ENCODE peak calls at places on chromosomes 13 and 19, in nine cellular contexts. V is lung; P is HFFc6; C is activated CD8-positive, alpha-beta T cell treated with anti-CD3 and anti-CD28 coated beads for 36 hours; Z is right lobe of liver; Q is chondrocyte; X is endodermal cell; K is A673; S is ascending aorta. T is an unnamed sample.

GRCh38 chr13:21738636-21739035 is 67.8 kb downstream of the FGF9 start:
- DNase-seq in V (no peak), P (no peak), C (no peak), Z (no peak), Q (no peak), X (no peak), K (no peak), S (no peak), T (no peak)

GRCh38 chr13:28239374-28239773 is 101.0 kb downstream of the PAN3 start:
- DNase-seq in V (no peak), P (no peak), C (no peak), Z (no peak), Q (no peak), X (no peak), K (peak; percentile 9), S (no peak), T (no peak)

GRCh38 chr19:11451942-11452813 is 16.7 kb downstream of the PRKCSH start:
- DNase-seq in V (no peak), P (no peak), C (peak; percentile 30), Z (no peak), Q (no peak), X (peak; percentile 66), K (peak; percentile 40), S (no peak), T (no peak)

GRCh38 chr19:33297401-33298145 is 4.8 kb downstream of the CEBPA start:
- DNase-seq in V (no peak), P (no peak), C (no peak), Z (peak; percentile 52), Q (peak; percentile 55), X (peak; percentile 48), K (no peak), S (no peak), T (no peak)

GRCh38 chr13:50650936-50651638 is 192.4 kb downstream of the DLEU7 start:
- DNase-seq in V (no peak), P (no peak), C (no peak), Z (no peak), Q (no peak), X (no peak), K (no peak), S (no peak), T (no peak)

GRCh38 chr19:16319466-16319865 is 5.2 kb upstream of the KLF2 start:
- DNase-seq in V (no peak), P (no peak), C (peak; percentile 37), Z (no peak), Q (no peak), X (no peak), K (peak; percentile 44), S (no peak), T (no peak)

GRCh38 chr19:18435848-18436631 is 1.9 kb downstream of the ISYNA1 start:
- DNase-seq in V (no peak), P (no peak), C (no peak), Z (no peak), Q (no peak), X (peak; percentile 51), K (no peak), S (no peak), T (no peak)

GRCh38 chr13:46639033-46639981 is 86.3 kb downstream of the LRCH1 start:
- DNase-seq in V (no peak), P (no peak), C (no peak), Z (no peak), Q (no peak), X (no peak), K (no peak), S (no peak), T (no peak)

GRCh38 chr13:34967851-34968562 is 25.9 kb downstream of the NBEA start:
- DNase-seq in V (no peak), P (no peak), C (no peak), Z (no peak), Q (no peak), X (no peak), K (no peak), S (no peak), T (no peak)

GRCh38 chr13:99481357-99481756 is 19.9 kb upstream of the TM9SF2 start:
- DNase-seq in V (no peak), P (no peak), C (no peak), Z (no peak), Q (no peak), X (no peak), K (no peak), S (no peak), T (no peak)

GRCh38 chr19:1626417-1627010 is 21.3 kb upstream of the UQCR11 start:
- DNase-seq in V (no peak), P (no peak), C (no peak), Z (no peak), Q (no peak), X (no peak), K (no peak), S (no peak), T (no peak)

GRCh38 chr13:49972709-49973108 is 24.1 kb upstream of the TRIM13 start:
- DNase-seq in V (no peak), P (no peak), C (no peak), Z (no peak), Q (no peak), X (no peak), K (no peak), S (no peak), T (no peak)

GRCh38 chr13:110089100-110089499 is 217.9 kb downstream of the COL4A1 start:
- DNase-seq in V (no peak), P (no peak), C (no peak), Z (no peak), Q (no peak), X (no peak), K (no peak), S (no peak), T (no peak)

GRCh38 chr13:110092869-110093268 is 214.1 kb downstream of the COL4A1 start:
- DNase-seq in V (no peak), P (no peak), C (no peak), Z (no peak), Q (no peak), X (no peak), K (no peak), S (no peak), T (no peak)

GRCh38 chr13:110089815-110090214 is 217.1 kb downstream of the COL4A1 start:
- DNase-seq in V (no peak), P (no peak), C (no peak), Z (no peak), Q (no peak), X (no peak), K (peak; percentile 14), S (no peak), T (no peak)
- TF ChIP-seq CTCF in V (no peak), P (peak; percentile 73), C (no peak), Z (peak; percentile 19), Q (peak; percentile 61), X (peak; percentile 66), K (peak; percentile 45), S (no peak), T (no peak)

DNA sequence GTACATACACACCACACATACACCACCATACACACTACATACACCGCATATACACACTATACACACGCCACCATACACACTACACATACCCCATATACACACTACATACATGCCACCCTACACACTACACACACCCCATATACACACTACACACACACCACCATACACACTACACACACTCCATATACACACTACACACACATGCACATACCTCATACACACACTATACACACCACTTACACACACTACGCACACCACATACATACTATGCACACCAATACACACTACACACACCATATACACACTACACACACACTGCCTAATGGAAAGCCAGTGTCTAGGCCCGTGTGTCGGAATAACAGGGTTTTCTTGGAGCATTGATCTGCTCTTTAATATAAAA is 27.5 kb downstream of the CRYL1 start:
- DNase-seq in V (no peak), P (no peak), C (no peak), Z (no peak), Q (no peak), X (no peak), K (no peak), S (no peak), T (no peak)
- TF ChIP-seq CTCF in V (no peak), P (no peak), C (no peak), Z (no peak), Q (no peak), X (no peak), K (no peak), S (no peak), T (no peak)

DNA sequence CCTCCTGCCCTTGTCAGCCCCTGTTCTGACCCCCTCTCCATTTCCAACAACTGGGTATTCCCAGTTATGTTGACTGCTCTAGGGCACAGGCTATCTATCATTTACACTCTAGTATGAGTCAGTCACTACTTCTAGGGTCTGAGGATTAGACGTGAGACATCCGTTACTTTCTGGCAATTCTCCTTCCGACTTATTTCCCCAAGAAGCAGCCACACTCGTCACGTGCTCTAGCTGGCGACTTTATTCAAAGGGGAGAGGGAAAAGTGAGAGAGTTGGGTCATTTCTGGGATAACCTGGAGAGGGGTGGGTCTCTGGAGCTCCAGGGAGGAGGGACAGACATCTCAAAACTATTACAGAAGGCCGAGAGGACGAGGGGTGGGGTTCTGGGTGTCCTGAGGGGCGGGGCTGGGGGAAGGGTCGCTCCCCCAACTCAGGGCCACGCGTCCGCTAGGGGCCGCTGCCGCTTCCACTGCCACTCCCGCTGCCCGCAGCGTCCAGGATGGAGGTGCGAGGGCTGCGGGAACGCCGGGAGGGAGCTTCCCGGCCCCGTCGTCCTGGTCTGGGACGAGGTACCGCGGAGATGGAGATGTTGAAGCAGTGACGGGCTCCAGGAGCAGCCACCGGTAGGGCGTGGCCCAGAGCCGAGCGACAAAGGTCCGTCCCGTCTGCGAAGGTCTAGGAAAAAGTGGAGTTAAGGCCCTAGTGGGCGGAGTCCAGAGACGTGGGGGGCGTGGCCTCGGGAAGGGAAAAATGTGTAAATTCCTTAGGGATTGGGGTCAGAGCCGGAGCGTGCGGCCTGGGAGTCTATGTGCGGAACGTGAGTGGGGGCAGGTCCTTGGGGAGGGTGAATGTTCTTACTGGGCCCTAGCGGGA is 8.9 kb downstream of the RTBDN start:
- DNase-seq in V (no peak), P (no peak), C (peak; percentile 45), Z (no peak), Q (no peak), X (peak; percentile 97), K (peak; percentile 75), S (no peak), T (no peak)
- TF ChIP-seq CTCF in V (no peak), P (peak; percentile 58), C (peak; percentile 51), Z (no peak), Q (peak; percentile 75), X (peak; percentile 93), K (peak; percentile 81), S (no peak), T (no peak)

GRCh38 chr19:3851254-3852176 is 17.3 kb downstream of the ZFR2 start:
- DNase-seq in V (no peak), P (no peak), C (no peak), Z (no peak), Q (no peak), X (no peak), K (no peak), S (no peak), T (no peak)

GRCh38 chr19:3850320-3850972 is 18.4 kb downstream of the ZFR2 start:
- DNase-seq in V (no peak), P (no peak), C (no peak), Z (no peak), Q (no peak), X (no peak), K (no peak), S (no peak), T (no peak)

GRCh38 chr19:3852177-3852511 is 16.7 kb downstream of the ZFR2 start:
- DNase-seq in V (no peak), P (no peak), C (no peak), Z (no peak), Q (no peak), X (no peak), K (no peak), S (no peak), T (no peak)

GRCh38 chr19:3849787-3850186 is 19.1 kb downstream of the ZFR2 start:
- DNase-seq in V (no peak), P (no peak), C (no peak), Z (no peak), Q (no peak), X (no peak), K (no peak), S (no peak), T (no peak)

GRCh38 chr19:3849092-3849491 is 19.7 kb downstream of the ZFR2 start:
- DNase-seq in V (no peak), P (no peak), C (peak; percentile 72), Z (no peak), Q (no peak), X (peak; percentile 88), K (peak; percentile 38), S (no peak), T (no peak)
- TF ChIP-seq CTCF in V (no peak), P (peak; percentile 69), C (peak; percentile 57), Z (no peak), Q (peak; percentile 71), X (peak; percentile 78), K (peak; percentile 62), S (no peak), T (no peak)